ENCODE peak calls at places on chromosomes 5 and 9, in five cellular contexts. R, D, C, P and Q are unnamed samples.

GRCh38 chr5:173747876-173748275 is 131.4 kb upstream of the BOD1 start:
- DNase-seq in R (no peak), D (no peak), C (no peak), P (no peak), Q (no peak)

GRCh38 chr5:173315495-173316352 is 12.5 kb downstream of the STC2 start:
- DNase-seq in R (no peak), D (no peak), C (no peak), P (peak; percentile 34), Q (no peak)

GRCh38 chr5:150108711-150109605 is 22.6 kb upstream of the CSF1R start:
- DNase-seq in R (no peak), D (peak; percentile 89), C (no peak), P (no peak), Q (no peak)

GRCh38 chr5:158538506-158539074 is 561.1 kb downstream of the EBF1 start:
- DNase-seq in R (no peak), D (no peak), C (no peak), P (no peak), Q (no peak)

GRCh38 chr9:87678650-87679355 is 47.1 kb upstream of the CTSL start:
- DNase-seq in R (no peak), D (peak; percentile 92), C (peak; percentile 11), P (no peak), Q (peak; percentile 56)

GRCh38 chr5:10988637-10989036 is 227.6 kb upstream of the DAP start:
- DNase-seq in R (no peak), D (no peak), C (no peak), P (no peak), Q (no peak)

GRCh38 chr5:172901012-172901780 is 58.0 kb upstream of the RPL26L1 start:
- DNase-seq in R (no peak), D (no peak), C (no peak), P (no peak), Q (no peak)

GRCh38 chr5:96920956-96921355 is 14.9 kb upstream of the LNPEP start:
- DNase-seq in R (no peak), D (no peak), C (no peak), P (no peak), Q (no peak)

GRCh38 chr5:85441138-85441537 is 1056.5 kb upstream of the EDIL3 start:
- DNase-seq in R (no peak), D (no peak), C (no peak), P (no peak), Q (no peak)

GRCh38 chr5:96232602-96233001 is 200.4 kb downstream of the PCSK1 start:
- DNase-seq in R (no peak), D (no peak), C (no peak), P (no peak), Q (no peak)

GRCh38 chr9:137369911-137370630 is 52.9 kb downstream of the EXD3 start:
- DNase-seq in R (no peak), D (no peak), C (no peak), P (no peak), Q (no peak)

GRCh38 chr9:137168907-137169763 is 716 bp downstream of the LRRC26 start:
- DNase-seq in R (no peak), D (no peak), C (peak; percentile 16), P (peak; percentile 88), Q (peak; percentile 100)

GRCh38 chr5:155193018-155193417 is 179.5 kb downstream of the KIF4B start:
- DNase-seq in R (no peak), D (no peak), C (no peak), P (no peak), Q (no peak)

GRCh38 chr5:6581559-6582426 is 51.1 kb downstream of the NSUN2 start:
- DNase-seq in R (no peak), D (peak; percentile 74), C (no peak), P (no peak), Q (peak; percentile 16)

GRCh38 chr9:17906204-17906840 is 327.5 kb downstream of the SH3GL2 start:
- DNase-seq in R (no peak), D (no peak), C (no peak), P (no peak), Q (no peak)